ENCODE peak calls at places on chromosomes 1 and 21, in five cellular contexts. One of them, this sample, is unnamed.

GRCh38 chr1:231240531-231240882 is 505 bp upstream of the GNPAT start:
- DNase-seq in H1: no peak
- DNase-seq in IMR-90: peak; percentile 15
- DNase-seq in H9: no peak
- DNase-seq in mesenchymal stem cell: peak; percentile 39
- DNase-seq in this sample: no peak

GRCh38 chr1:32695098-32695904 is 7.3 kb downstream of the SYNC start:
- DNase-seq in H9: no peak
- DNase-seq in mesenchymal stem cell: peak; percentile 64
- DNase-seq in IMR-90: peak; percentile 65
- DNase-seq in H1: no peak
- DNase-seq in this sample: no peak

GRCh38 chr1:216739771-216740170 is 16.5 kb upstream of the ESRRG start:
- DNase-seq in H9: peak; percentile 48
- DNase-seq in mesenchymal stem cell: no peak
- DNase-seq in IMR-90: no peak
- DNase-seq in H1: no peak
- DNase-seq in this sample: no peak

GRCh38 chr1:100736324-100736723 is 16.8 kb downstream of the VCAM1 start:
- DNase-seq in H9: no peak
- DNase-seq in mesenchymal stem cell: peak; percentile 43
- DNase-seq in IMR-90: peak; percentile 36
- DNase-seq in H1: no peak
- DNase-seq in this sample: no peak

GRCh38 chr1:174044418-174045222 is 22.5 kb upstream of the RC3H1 start:
- DNase-seq in IMR-90: no peak
- DNase-seq in H9: no peak
- DNase-seq in H1: no peak
- DNase-seq in mesenchymal stem cell: no peak
- DNase-seq in this sample: no peak

GRCh38 chr1:164466429-164466828 is 92.6 kb upstream of the PBX1 start:
- DNase-seq in H9: no peak
- DNase-seq in IMR-90: no peak
- DNase-seq in H1: no peak
- DNase-seq in mesenchymal stem cell: no peak
- DNase-seq in this sample: no peak

GRCh38 chr1:12549106-12549459 is 68.9 kb downstream of the DHRS3 start:
- DNase-seq in IMR-90: no peak
- DNase-seq in mesenchymal stem cell: no peak
- DNase-seq in H9: no peak
- DNase-seq in H1: no peak
- DNase-seq in this sample: no peak

GRCh38 chr1:39489567-39490239 is 1.7 kb upstream of the BMP8A start:
- DNase-seq in IMR-90: no peak
- DNase-seq in H1: no peak
- DNase-seq in mesenchymal stem cell: no peak
- DNase-seq in H9: no peak
- DNase-seq in this sample: no peak

GRCh38 chr1:47031059-47031458 is 7.6 kb downstream of the CYP4X1 start:
- DNase-seq in H9: no peak
- DNase-seq in mesenchymal stem cell: no peak
- DNase-seq in IMR-90: no peak
- DNase-seq in H1: no peak
- DNase-seq in this sample: no peak

GRCh38 chr1:44289530-44289929 is 65.5 kb downstream of the ERI3 start:
- DNase-seq in H9: no peak
- DNase-seq in mesenchymal stem cell: no peak
- DNase-seq in IMR-90: no peak
- DNase-seq in H1: no peak
- DNase-seq in this sample: no peak

GRCh38 chr21:9741343-9741742 is 780.0 kb upstream of the TPTE start:
- DNase-seq in mesenchymal stem cell: no peak
- DNase-seq in H9: no peak
- DNase-seq in IMR-90: no peak
- DNase-seq in H1: no peak
- DNase-seq in this sample: no peak

GRCh38 chr1:171582589-171582988 is 39.5 kb upstream of the MYOCOS start:
- DNase-seq in mesenchymal stem cell: no peak
- DNase-seq in H9: no peak
- DNase-seq in IMR-90: no peak
- DNase-seq in H1: no peak
- DNase-seq in this sample: no peak

GRCh38 chr1:201542166-201543045 is 3.5 kb downstream of the NAV1 start:
- DNase-seq in mesenchymal stem cell: peak; percentile 79
- DNase-seq in H1: no peak
- DNase-seq in IMR-90: peak; percentile 84
- DNase-seq in H9: no peak
- DNase-seq in this sample: no peak

GRCh38 chr1:31717341-31717740 is 13.5 kb upstream of the COL16A1 start:
- DNase-seq in H1: no peak
- DNase-seq in IMR-90: peak; percentile 37
- DNase-seq in mesenchymal stem cell: no peak
- DNase-seq in H9: no peak
- DNase-seq in this sample: no peak

GRCh38 chr1:28915036-28915895 is 897 bp downstream of the EPB41 start:
- DNase-seq in mesenchymal stem cell: peak; percentile 52
- DNase-seq in IMR-90: peak; percentile 41
- DNase-seq in H1: peak; percentile 67
- DNase-seq in H9: peak; percentile 56
- DNase-seq in this sample: peak; percentile 45

GRCh38 chr21:31276663-31277062 is 67.4 kb downstream of the TIAM1 start:
- DNase-seq in mesenchymal stem cell: no peak
- DNase-seq in H9: no peak
- DNase-seq in H1: no peak
- DNase-seq in IMR-90: no peak
- DNase-seq in this sample: no peak

GRCh38 chr21:31279986-31280385 is 64.1 kb downstream of the TIAM1 start:
- DNase-seq in IMR-90: peak; percentile 37
- DNase-seq in mesenchymal stem cell: no peak
- DNase-seq in H9: no peak
- DNase-seq in H1: no peak
- DNase-seq in this sample: no peak

GRCh38 chr21:31281561-31281960 is 62.5 kb downstream of the TIAM1 start:
- DNase-seq in H9: no peak
- DNase-seq in IMR-90: no peak
- DNase-seq in H1: no peak
- DNase-seq in mesenchymal stem cell: no peak
- DNase-seq in this sample: no peak

GRCh38 chr21:31279214-31279613 is 64.8 kb downstream of the TIAM1 start:
- DNase-seq in IMR-90: no peak
- DNase-seq in H9: no peak
- DNase-seq in H1: no peak
- DNase-seq in mesenchymal stem cell: no peak
- DNase-seq in this sample: no peak

DNA sequence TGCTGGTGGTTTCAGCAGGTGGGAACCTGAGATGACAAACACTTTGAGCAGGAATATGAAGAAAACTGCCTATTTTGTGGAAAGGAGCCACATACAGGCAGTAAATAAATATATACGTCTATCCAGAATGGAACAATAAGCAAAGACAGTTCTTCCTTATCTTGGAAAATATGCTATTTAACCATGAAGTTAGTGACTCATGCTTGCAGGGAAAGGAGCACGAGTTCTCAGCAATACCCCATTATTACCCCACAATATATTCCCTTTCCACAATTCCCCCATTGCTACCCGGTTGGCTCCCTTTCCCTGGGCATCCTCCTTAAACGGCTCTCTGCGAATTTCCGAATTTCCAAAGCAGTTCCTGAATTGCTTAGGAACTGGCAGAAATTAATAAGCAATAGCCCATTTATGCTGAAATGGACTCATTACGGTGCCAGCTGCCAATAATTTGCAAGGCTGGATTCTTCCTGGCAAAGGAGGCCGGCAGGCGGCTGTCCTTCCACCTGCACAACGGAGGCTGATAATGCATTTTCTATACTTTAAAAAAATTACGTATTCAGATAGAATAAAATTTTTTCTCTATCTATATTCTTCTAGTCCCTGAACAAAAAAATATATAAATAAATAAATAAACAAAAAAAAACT is 65.4 kb downstream of the TIAM1 start:
- DNase-seq in H9: no peak
- DNase-seq in H1: no peak
- DNase-seq in IMR-90: peak; percentile 34
- DNase-seq in mesenchymal stem cell: peak; percentile 49
- DNase-seq in this sample: no peak
- H2BK5ac ChIP-seq in H9: no peak overlapping the region
- H2BK5ac ChIP-seq in H1: no peak overlapping the region
- H2BK5ac ChIP-seq in IMR-90: no peak overlapping the region
- H2BK5ac ChIP-seq in mesenchymal stem cell: no peak overlapping the region
- H2BK5ac ChIP-seq in this sample: no peak overlapping the region

GRCh38 chr1:6627031-6627430 is 2.4 kb downstream of the THAP3 start:
- DNase-seq in IMR-90: no peak
- DNase-seq in H1: no peak
- DNase-seq in H9: no peak
- DNase-seq in mesenchymal stem cell: no peak
- DNase-seq in this sample: no peak

GRCh38 chr1:6622396-6623152 is 2.1 kb upstream of the THAP3 start:
- DNase-seq in mesenchymal stem cell: no peak
- DNase-seq in IMR-90: no peak
- DNase-seq in H9: no peak
- DNase-seq in H1: no peak
- DNase-seq in this sample: no peak

GRCh38 chr1:6625579-6626149 is 996 bp downstream of the THAP3 start:
- DNase-seq in H1: no peak
- DNase-seq in mesenchymal stem cell: peak; percentile 59
- DNase-seq in H9: no peak
- DNase-seq in IMR-90: peak; percentile 71
- DNase-seq in this sample: no peak

GRCh38 chr1:6623269-6623965 is 1.3 kb upstream of the THAP3 start:
- DNase-seq in H1: no peak
- DNase-seq in H9: no peak
- DNase-seq in mesenchymal stem cell: no peak
- DNase-seq in IMR-90: no peak
- DNase-seq in this sample: no peak

DNA sequence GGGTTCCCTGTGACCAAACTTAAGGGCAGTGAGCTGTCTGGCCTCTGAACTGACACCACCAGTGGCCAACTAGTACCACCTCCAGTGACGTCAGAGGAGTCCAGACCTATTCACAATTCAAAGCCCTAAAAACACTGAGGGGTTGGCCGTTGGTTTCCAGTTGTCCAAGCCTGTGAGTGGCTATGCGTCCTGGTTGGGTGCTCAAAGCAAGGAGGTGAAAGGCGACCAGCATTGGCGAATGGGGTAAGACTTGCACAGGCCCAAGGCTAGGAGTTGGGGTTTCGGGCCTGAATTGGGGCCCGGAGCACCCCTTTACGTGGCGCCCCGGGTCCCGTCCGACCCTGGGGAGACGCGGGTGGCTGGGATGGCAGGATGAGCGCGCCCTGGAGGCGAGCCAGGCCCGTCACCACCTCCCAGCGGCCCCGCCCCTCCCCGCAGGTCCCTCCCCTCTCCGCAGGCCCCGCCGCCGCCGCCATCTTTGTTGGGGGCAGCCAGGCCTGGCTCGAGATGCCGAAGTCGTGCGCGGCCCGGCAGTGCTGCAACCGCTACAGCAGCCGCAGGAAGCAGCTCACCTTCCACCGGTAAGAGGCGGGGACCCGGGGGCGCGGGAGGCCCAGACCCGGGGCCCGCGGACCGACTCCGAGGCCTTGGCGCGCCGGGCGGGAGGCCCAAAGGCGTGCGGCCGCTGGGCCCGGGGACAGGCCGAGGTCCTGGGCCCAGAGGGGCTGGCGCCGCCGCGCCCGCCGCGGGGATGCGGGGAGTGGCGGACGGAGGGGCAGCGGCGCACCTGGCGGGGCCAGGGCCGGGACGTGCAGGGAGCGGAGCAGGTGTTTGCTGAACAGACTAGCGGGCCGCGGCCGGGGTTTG is at the start of gene THAP3:
- DNase-seq in IMR-90: peak; percentile 85
- DNase-seq in H9: peak; percentile 91
- DNase-seq in mesenchymal stem cell: peak; percentile 87
- DNase-seq in H1: peak; percentile 93
- DNase-seq in this sample: peak; percentile 87
- H2AK5ac ChIP-seq in IMR-90: peak within 1 kb of the TSS; percentile 22
- H2AK5ac ChIP-seq in H9: no peak within 1 kb of the TSS
- H2AK5ac ChIP-seq in mesenchymal stem cell: no peak within 1 kb of the TSS
- H2AK5ac ChIP-seq in H1: no peak within 1 kb of the TSS
- H2AK5ac ChIP-seq in this sample: peak within 1 kb of the TSS; percentile 61

DNA sequence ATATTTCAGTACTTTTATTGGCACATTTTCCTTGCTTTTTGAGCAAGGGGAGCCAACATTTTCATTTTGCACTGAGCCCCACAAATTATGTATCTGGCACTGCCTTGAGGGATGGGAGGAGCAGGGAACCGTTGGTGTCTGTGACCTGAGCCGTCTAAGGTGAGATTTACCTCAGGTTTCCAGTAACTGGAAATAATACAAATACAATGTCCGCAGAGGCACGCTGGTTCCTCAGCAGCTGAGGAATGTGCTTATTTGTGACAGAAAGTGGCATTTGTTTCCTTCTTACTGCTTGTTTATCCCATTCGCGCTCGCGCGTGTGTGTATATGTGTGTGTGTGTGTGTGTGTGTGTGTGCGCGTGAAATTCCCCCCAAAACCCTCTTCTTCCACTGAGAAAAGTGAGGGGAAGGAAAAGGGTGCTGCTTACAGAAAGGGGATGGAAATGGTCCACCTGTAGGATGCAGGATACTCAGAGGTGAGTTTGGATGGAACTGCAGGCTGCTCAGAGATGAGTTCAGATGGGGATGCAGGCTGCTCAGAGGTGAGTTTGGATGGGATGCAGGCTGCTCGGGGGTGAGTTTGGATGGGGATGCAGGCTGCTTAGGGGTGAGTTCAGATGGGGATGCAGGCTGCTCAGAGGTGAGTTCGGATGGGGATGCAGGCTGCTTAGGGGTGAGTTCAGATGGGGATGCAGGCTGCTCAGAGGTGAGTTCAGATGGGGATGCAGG is 30.2 kb upstream of the SLAMF1 start:
- DNase-seq in IMR-90: no peak
- DNase-seq in H1: no peak
- DNase-seq in H9: no peak
- DNase-seq in mesenchymal stem cell: no peak
- DNase-seq in this sample: no peak
- H2BK15ac ChIP-seq in IMR-90: no peak overlapping the region
- H2BK15ac ChIP-seq in H1: no peak overlapping the region
- H2BK15ac ChIP-seq in H9: no peak overlapping the region
- H2BK15ac ChIP-seq in mesenchymal stem cell: no peak overlapping the region
- H2BK15ac ChIP-seq in this sample: no peak overlapping the region

GRCh38 chr1:205276334-205277065 is 45.0 kb downstream of the NUAK2 start:
- DNase-seq in H1: no peak
- DNase-seq in IMR-90: no peak
- DNase-seq in mesenchymal stem cell: no peak
- DNase-seq in H9: no peak
- DNase-seq in this sample: no peak
- H2BK5ac ChIP-seq in H1: peak overlapping the region; percentile 40
- H2BK5ac ChIP-seq in IMR-90: peak overlapping the region; percentile 10
- H2BK5ac ChIP-seq in mesenchymal stem cell: no peak overlapping the region
- H2BK5ac ChIP-seq in H9: no peak overlapping the region
- H2BK5ac ChIP-seq in this sample: peak overlapping the region; percentile 44

GRCh38 chr21:38351176-38351959 is 94.6 kb downstream of the KCNJ15 start:
- DNase-seq in H1: no peak
- DNase-seq in H9: no peak
- DNase-seq in mesenchymal stem cell: no peak
- DNase-seq in IMR-90: peak; percentile 16
- DNase-seq in this sample: no peak
- H2AK5ac ChIP-seq in H1: peak overlapping the region; percentile 95
- H2AK5ac ChIP-seq in H9: no peak overlapping the region
- H2AK5ac ChIP-seq in mesenchymal stem cell: peak overlapping the region; percentile 82
- H2AK5ac ChIP-seq in IMR-90: peak overlapping the region; percentile 99
- H2AK5ac ChIP-seq in this sample: peak overlapping the region; percentile 71